ENCODE peak calls at places on chromosomes 6 and 20, in five cellular contexts. One of them, this sample, is unnamed.

GRCh38 chr6:151679081-151679480 is 128.4 kb upstream of the ESR1 start:
- DNase-seq in H1: no peak
- DNase-seq in GM12878: no peak
- DNase-seq in HepG2: no peak
- DNase-seq in K562: peak; percentile 22
- DNase-seq in this sample: no peak

GRCh38 chr6:138296381-138296780 is 78.1 kb upstream of the PBOV1 start:
- DNase-seq in H1: no peak
- DNase-seq in GM12878: no peak
- DNase-seq in HepG2: no peak
- DNase-seq in K562: no peak
- DNase-seq in this sample: no peak

GRCh38 chr6:27059621-27060425 is 187.7 kb upstream of the PRSS16 start:
- DNase-seq in H1: no peak
- DNase-seq in GM12878: no peak
- DNase-seq in HepG2: peak; percentile 42
- DNase-seq in K562: peak; percentile 16
- DNase-seq in this sample: no peak

GRCh38 chr20:20824924-20825584 is 112.6 kb upstream of the RALGAPA2 start:
- DNase-seq in H1: no peak
- DNase-seq in GM12878: peak; percentile 11
- DNase-seq in HepG2: peak; percentile 70
- DNase-seq in K562: peak; percentile 54
- DNase-seq in this sample: peak; percentile 53

GRCh38 chr6:112188906-112189305 is 65.5 kb downstream of the LAMA4 start:
- DNase-seq in H1: no peak
- DNase-seq in GM12878: no peak
- DNase-seq in HepG2: no peak
- DNase-seq in K562: no peak
- DNase-seq in this sample: no peak

GRCh38 chr6:66849843-66850242 is 1142.8 kb upstream of the EYS start:
- DNase-seq in H1: no peak
- DNase-seq in GM12878: no peak
- DNase-seq in HepG2: no peak
- DNase-seq in K562: no peak
- DNase-seq in this sample: no peak

GRCh38 chr20:24379116-24379927 is 90.1 kb upstream of the SYNDIG1 start:
- DNase-seq in H1: no peak
- DNase-seq in GM12878: no peak
- DNase-seq in HepG2: no peak
- DNase-seq in K562: no peak
- DNase-seq in this sample: no peak

GRCh38 chr6:53770690-53771320 is 24.0 kb upstream of the LRRC1 start:
- DNase-seq in H1: no peak
- DNase-seq in GM12878: no peak
- DNase-seq in HepG2: no peak
- DNase-seq in K562: no peak
- DNase-seq in this sample: no peak

GRCh38 chr6:31935829-31936228 is 8.3 kb downstream of the C2 start:
- DNase-seq in H1: no peak
- DNase-seq in GM12878: no peak
- DNase-seq in HepG2: no peak
- DNase-seq in K562: no peak
- DNase-seq in this sample: no peak

GRCh38 chr6:151325075-151326050 is 66.0 kb downstream of the ZBTB2 start:
- DNase-seq in H1: no peak
- DNase-seq in GM12878: no peak
- DNase-seq in HepG2: peak; percentile 62
- DNase-seq in K562: no peak
- DNase-seq in this sample: peak; percentile 44

DNA sequence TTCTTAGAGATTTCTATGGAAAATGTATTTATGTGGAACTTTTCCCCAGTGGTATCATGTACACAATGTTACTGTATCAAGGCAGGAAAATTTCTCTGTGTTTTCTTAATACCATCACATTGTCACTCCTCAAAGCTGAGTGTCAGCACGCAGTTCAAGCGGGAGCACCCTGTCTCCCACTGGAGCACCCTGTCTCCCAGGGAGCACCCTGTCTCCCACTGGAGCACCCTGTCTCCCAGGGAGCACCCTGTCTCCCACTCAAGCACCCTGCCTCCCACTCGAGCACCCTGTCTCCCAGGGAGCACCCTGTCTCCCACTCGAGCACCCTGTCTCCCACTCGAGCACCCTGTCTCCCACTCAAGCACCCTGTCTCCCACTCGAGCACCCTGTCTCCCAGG is 51.3 kb downstream of the PSMG4 start:
- DNase-seq in H1: no peak
- DNase-seq in GM12878: no peak
- DNase-seq in HepG2: no peak
- DNase-seq in K562: no peak
- DNase-seq in this sample: no peak
- TF ChIP-seq KDM1A in H1: no peak
- TF ChIP-seq KDM1A in GM12878: no peak
- TF ChIP-seq KDM1A in HepG2: no peak
- TF ChIP-seq KDM1A in K562: no peak
- TF ChIP-seq KDM1A in this sample: no peak

GRCh38 chr6:96059586-96059985 is 43.8 kb downstream of the FUT9 start:
- DNase-seq in H1: no peak
- DNase-seq in GM12878: no peak
- DNase-seq in HepG2: no peak
- DNase-seq in K562: no peak
- DNase-seq in this sample: no peak
- TF ChIP-seq KDM1A in H1: no peak
- TF ChIP-seq KDM1A in GM12878: no peak
- TF ChIP-seq KDM1A in HepG2: no peak
- TF ChIP-seq KDM1A in K562: no peak
- TF ChIP-seq KDM1A in this sample: no peak

GRCh38 chr6:155152211-155153076 is 111.4 kb upstream of the CLDN20 start:
- DNase-seq in H1: peak; percentile 63
- DNase-seq in GM12878: no peak
- DNase-seq in HepG2: peak; percentile 75
- DNase-seq in K562: peak; percentile 69
- DNase-seq in this sample: no peak
- TF ChIP-seq KDM1A in H1: no peak
- TF ChIP-seq KDM1A in GM12878: no peak
- TF ChIP-seq KDM1A in HepG2: no peak
- TF ChIP-seq KDM1A in K562: no peak
- TF ChIP-seq KDM1A in this sample: no peak

GRCh38 chr6:169801396-169802160 is 50.2 kb downstream of the ERMARD start:
- DNase-seq in H1: no peak
- DNase-seq in GM12878: no peak
- DNase-seq in HepG2: no peak
- DNase-seq in K562: no peak
- DNase-seq in this sample: no peak

GRCh38 chr6:169800668-169801395 is 49.4 kb downstream of the ERMARD start:
- DNase-seq in H1: no peak
- DNase-seq in GM12878: no peak
- DNase-seq in HepG2: peak; percentile 91
- DNase-seq in K562: no peak
- DNase-seq in this sample: peak; percentile 52

GRCh38 chr6:169800116-169800667 is 48.8 kb downstream of the ERMARD start:
- DNase-seq in H1: no peak
- DNase-seq in GM12878: no peak
- DNase-seq in HepG2: peak; percentile 36
- DNase-seq in K562: no peak
- DNase-seq in this sample: peak; percentile 14

GRCh38 chr6:169799474-169799926 is 48.1 kb downstream of the ERMARD start:
- DNase-seq in H1: no peak
- DNase-seq in GM12878: no peak
- DNase-seq in HepG2: peak; percentile 95
- DNase-seq in K562: no peak
- DNase-seq in this sample: no peak

GRCh38 chr6:169798764-169799473 is 47.5 kb downstream of the ERMARD start:
- DNase-seq in H1: no peak
- DNase-seq in GM12878: no peak
- DNase-seq in HepG2: no peak
- DNase-seq in K562: no peak
- DNase-seq in this sample: no peak
- TF ChIP-seq KDM1A in H1: no peak
- TF ChIP-seq KDM1A in GM12878: no peak
- TF ChIP-seq KDM1A in HepG2: no peak
- TF ChIP-seq KDM1A in K562: no peak
- TF ChIP-seq KDM1A in this sample: no peak

GRCh38 chr6:39594304-39594703 is 130.9 kb downstream of the KIF6 start:
- DNase-seq in H1: no peak
- DNase-seq in GM12878: no peak
- DNase-seq in HepG2: no peak
- DNase-seq in K562: no peak
- DNase-seq in this sample: no peak

GRCh38 chr6:39585641-39586040 is 139.6 kb downstream of the KIF6 start:
- DNase-seq in H1: no peak
- DNase-seq in GM12878: no peak
- DNase-seq in HepG2: no peak
- DNase-seq in K562: no peak
- DNase-seq in this sample: no peak

GRCh38 chr6:39593644-39594043 is 131.6 kb downstream of the KIF6 start:
- DNase-seq in H1: no peak
- DNase-seq in GM12878: no peak
- DNase-seq in HepG2: no peak
- DNase-seq in K562: no peak
- DNase-seq in this sample: no peak

GRCh38 chr6:39587080-39587479 is 138.1 kb downstream of the KIF6 start:
- DNase-seq in H1: no peak
- DNase-seq in GM12878: no peak
- DNase-seq in HepG2: no peak
- DNase-seq in K562: no peak
- DNase-seq in this sample: no peak

GRCh38 chr6:39590994-39591393 is 134.2 kb downstream of the KIF6 start:
- DNase-seq in H1: no peak
- DNase-seq in GM12878: no peak
- DNase-seq in HepG2: no peak
- DNase-seq in K562: no peak
- DNase-seq in this sample: no peak
- TF ChIP-seq KDM1A in H1: no peak
- TF ChIP-seq KDM1A in GM12878: no peak
- TF ChIP-seq KDM1A in HepG2: no peak
- TF ChIP-seq KDM1A in K562: no peak
- TF ChIP-seq KDM1A in this sample: no peak

DNA sequence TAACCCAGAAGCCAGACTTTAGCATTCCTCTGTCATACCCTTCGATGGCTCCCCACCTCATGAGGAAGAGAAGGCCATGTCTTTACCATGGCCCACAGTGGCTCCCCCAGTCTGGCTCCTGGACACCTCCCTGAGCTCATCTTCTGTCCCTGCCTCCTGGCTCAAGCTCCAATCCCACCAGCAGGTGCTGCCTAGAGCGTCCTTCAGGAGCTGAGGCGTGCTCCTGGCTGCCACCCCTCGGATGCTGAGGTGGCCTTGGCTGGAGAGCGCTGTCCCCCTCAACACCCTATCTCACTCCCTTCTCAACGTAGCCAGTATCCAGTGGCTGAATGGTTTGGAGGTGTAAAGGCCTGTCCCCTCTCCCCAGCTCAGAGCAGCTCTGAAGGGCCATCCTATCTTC is 47.4 kb upstream of the RANBP9 start:
- DNase-seq in H1: no peak
- DNase-seq in GM12878: no peak
- DNase-seq in HepG2: no peak
- DNase-seq in K562: no peak
- DNase-seq in this sample: no peak
- TF ChIP-seq KDM1A in H1: no peak
- TF ChIP-seq KDM1A in GM12878: no peak
- TF ChIP-seq KDM1A in HepG2: no peak
- TF ChIP-seq KDM1A in K562: no peak
- TF ChIP-seq KDM1A in this sample: no peak

GRCh38 chr20:44221368-44221767 is 10.8 kb upstream of the OSER1 start:
- DNase-seq in H1: no peak
- DNase-seq in GM12878: no peak
- DNase-seq in HepG2: no peak
- DNase-seq in K562: no peak
- DNase-seq in this sample: no peak
- TF ChIP-seq KDM1A in H1: no peak
- TF ChIP-seq KDM1A in GM12878: no peak
- TF ChIP-seq KDM1A in HepG2: no peak
- TF ChIP-seq KDM1A in K562: no peak
- TF ChIP-seq KDM1A in this sample: no peak

DNA sequence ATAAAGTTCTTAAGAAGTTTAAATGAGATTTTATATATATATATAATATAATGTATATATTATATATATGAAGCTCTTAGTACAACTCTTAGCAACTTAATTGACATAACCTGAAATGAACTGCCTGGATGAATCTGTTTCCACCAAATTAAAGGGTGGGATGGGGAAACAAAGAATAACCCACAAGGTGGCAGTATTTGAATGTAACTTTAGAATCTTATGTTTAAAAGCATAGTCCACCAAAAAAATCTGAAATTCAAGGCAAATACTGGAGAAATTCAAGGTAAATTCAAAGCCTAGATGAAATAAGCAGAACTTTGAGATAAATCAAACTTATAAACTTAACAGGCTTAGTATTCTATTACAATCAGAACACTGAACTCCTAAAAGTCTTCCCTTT is 4.4 kb upstream of the IBTK start:
- DNase-seq in H1: no peak
- DNase-seq in GM12878: no peak
- DNase-seq in HepG2: peak; percentile 22
- DNase-seq in K562: peak; percentile 41
- DNase-seq in this sample: peak; percentile 32
- TF ChIP-seq KDM1A in H1: no peak
- TF ChIP-seq KDM1A in GM12878: no peak
- TF ChIP-seq KDM1A in HepG2: no peak
- TF ChIP-seq KDM1A in K562: no peak
- TF ChIP-seq KDM1A in this sample: no peak